ENCODE peak calls at places on chromosomes 1 and 21, in seven cellular contexts. W is GM12864, S is esophagus squamous epithelium, G is AG09319, O is AG04450, K is retinal pigment epithelial cell, V is cardiac fibroblast. C is an unnamed sample.

GRCh38 chr1:115797491-115797890 is 29.0 kb upstream of the CASQ2 start:
- DNase-seq in S (no peak), W (no peak), O (no peak), G (no peak), K (no peak), V (no peak), C (no peak)

GRCh38 chr1:115189814-115190541 is 100.7 kb upstream of the TSPAN2 start:
- DNase-seq in K (peak; percentile 87), S (no peak), V (peak; percentile 71), W (no peak), G (peak; percentile 90), O (peak; percentile 64), C (no peak)

GRCh38 chr1:198107041-198107440 is 49.8 kb upstream of the NEK7 start:
- DNase-seq in W (no peak), K (no peak), G (no peak), S (no peak), V (peak; percentile 26), O (no peak), C (no peak)

GRCh38 chr1:247576514-247576913 is 11.6 kb upstream of the OR2G2 start:
- DNase-seq in V (no peak), W (no peak), O (no peak), S (no peak), G (no peak), K (no peak), C (peak; percentile 15)

GRCh38 chr1:1344672-1345361 is 4.4 kb downstream of the DVL1 start:
- DNase-seq in K (no peak), W (no peak), V (no peak), O (no peak), S (no peak), G (no peak), C (no peak)

GRCh38 chr1:179353546-179353945 is 12.2 kb upstream of the AXDND1 start:
- DNase-seq in W (no peak), K (no peak), G (peak; percentile 79), S (no peak), V (peak; percentile 95), O (peak; percentile 56), C (no peak)

GRCh38 chr21:34737115-34737514 is 68.3 kb downstream of the CLIC6 start:
- DNase-seq in V (peak; percentile 29), O (no peak), W (no peak), S (no peak), G (no peak), K (no peak), C (no peak)

GRCh38 chr1:30191154-30191702 is 532.2 kb downstream of the MATN1 start:
- DNase-seq in S (no peak), O (no peak), V (peak; percentile 75), K (no peak), W (no peak), G (peak; percentile 44), C (no peak)

GRCh38 chr1:219564072-219564471 is 48.8 kb downstream of the ZC3H11B start:
- DNase-seq in W (no peak), G (no peak), O (no peak), S (no peak), V (no peak), K (no peak), C (no peak)

GRCh38 chr1:88612299-88612698 is 71.8 kb upstream of the PKN2 start:
- DNase-seq in S (no peak), O (no peak), V (no peak), K (no peak), G (no peak), W (no peak), C (no peak)

GRCh38 chr1:25685211-25685750 is 68.7 kb downstream of the MAN1C1 start:
- DNase-seq in V (no peak), S (no peak), W (no peak), K (no peak), G (no peak), O (no peak), C (no peak)

GRCh38 chr1:229129306-229130027 is 141.4 kb upstream of the RAB4A start:
- DNase-seq in V (no peak), W (no peak), K (no peak), G (no peak), S (no peak), O (no peak), C (no peak)

GRCh38 chr1:236128646-236129178 is 13.6 kb upstream of the GPR137B start:
- DNase-seq in G (no peak), W (no peak), O (no peak), S (no peak), K (no peak), V (peak; percentile 16), C (no peak)

GRCh38 chr1:160981584-160982411 is 27.2 kb upstream of the ITLN2 start:
- DNase-seq in K (no peak), G (no peak), W (no peak), V (no peak), S (no peak), O (no peak), C (no peak)

GRCh38 chr1:227086636-227087035 is 146.5 kb downstream of the COQ8A start:
- DNase-seq in O (no peak), W (no peak), G (no peak), K (no peak), V (no peak), S (no peak), C (no peak)

GRCh38 chr1:153456396-153456795 is 4.1 kb downstream of the S100A7 start:
- DNase-seq in K (no peak), S (no peak), V (no peak), G (no peak), O (no peak), W (no peak), C (no peak)

GRCh38 chr1:50369830-50370229 is 53.4 kb downstream of the DMRTA2 start:
- DNase-seq in G (no peak), V (no peak), W (no peak), K (no peak), O (no peak), S (no peak), C (no peak)

GRCh38 chr1:118081387-118081786 is 103.6 kb downstream of the SPAG17 start:
- DNase-seq in S (no peak), W (peak; percentile 13), G (no peak), K (no peak), O (no peak), V (no peak), C (peak; percentile 20)

GRCh38 chr1:224884428-224884827 is 45.0 kb upstream of the DNAH14 start:
- DNase-seq in W (no peak), O (peak; percentile 41), V (peak; percentile 22), G (no peak), S (no peak), K (no peak), C (no peak)

DNA sequence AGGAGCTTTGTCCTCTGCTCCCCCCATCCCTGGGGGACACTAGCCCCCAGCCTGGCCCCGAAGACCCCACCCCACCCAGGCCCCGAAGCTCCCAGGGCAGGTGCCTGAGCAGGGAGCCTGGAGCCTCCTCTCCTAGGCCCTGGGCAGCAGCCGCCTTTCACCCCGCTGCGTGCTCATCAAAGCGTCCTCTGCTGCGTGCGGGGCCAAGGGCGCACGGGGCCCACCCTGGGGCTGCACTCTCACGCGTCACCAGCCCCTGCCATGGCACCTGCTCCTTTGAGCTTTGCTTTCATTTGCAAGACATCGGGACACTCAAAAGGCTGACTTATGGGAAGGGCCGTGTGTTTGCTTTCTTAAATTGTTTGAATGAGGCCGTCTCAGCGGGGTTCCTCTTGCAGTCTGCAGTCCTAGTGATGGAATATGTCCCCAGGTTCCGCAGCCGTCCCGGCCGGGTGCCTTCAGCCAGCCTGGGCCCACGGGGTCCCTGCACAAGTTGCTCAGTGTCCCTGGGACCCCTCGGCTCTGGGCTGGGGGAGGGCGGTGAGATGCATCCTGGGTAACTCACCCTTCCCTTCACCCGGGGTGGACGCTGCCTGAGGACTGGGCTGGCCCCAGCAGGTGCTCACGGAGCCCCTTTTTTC is 53.3 kb downstream of the SLC19A1 start:
- DNase-seq in G (no peak), O (no peak), S (no peak), K (no peak), V (no peak), W (no peak), C (no peak)
- TF ChIP-seq CTCF in G (no peak), O (no peak), S (no peak), K (no peak), V (no peak), W (no peak), C (no peak)

DNA sequence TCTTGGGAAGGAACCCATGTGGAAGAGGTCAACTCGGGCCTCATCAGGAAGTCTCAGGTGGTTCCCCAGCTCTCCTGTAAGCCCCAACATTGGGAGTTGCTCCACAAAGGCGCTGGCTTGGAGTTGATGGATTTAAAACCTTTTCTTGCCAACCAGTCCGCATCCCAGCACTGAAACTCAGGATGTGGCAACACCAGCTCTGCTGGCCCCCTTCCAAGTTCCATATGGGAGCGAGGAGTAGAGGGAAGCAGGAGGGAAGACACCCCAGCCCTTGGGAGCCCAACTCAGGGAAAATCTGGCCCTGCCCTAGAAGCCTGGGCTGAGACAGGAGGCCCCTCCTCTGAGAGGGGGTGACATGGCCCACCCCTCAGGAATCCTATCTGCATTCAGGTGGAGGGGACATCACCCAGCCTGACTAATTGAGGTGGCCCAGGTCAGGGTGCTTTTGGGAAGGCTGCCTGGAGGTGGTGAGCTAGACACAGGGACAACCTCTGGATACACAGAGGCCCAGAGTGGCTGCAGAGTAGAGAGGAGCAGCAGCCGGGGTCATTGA is 33.1 kb upstream of the DMBX1 start:
- DNase-seq in W (no peak), S (no peak), O (no peak), K (no peak), V (peak; percentile 43), G (no peak), C (no peak)
- TF ChIP-seq CTCF in W (no peak), S (no peak), O (no peak), K (no peak), V (no peak), G (no peak), C (no peak)

GRCh38 chr1:205545991-205546390 is 41.5 kb downstream of the CDK18 start:
- DNase-seq in V (no peak), W (no peak), S (no peak), O (no peak), G (no peak), K (no peak), C (no peak)

GRCh38 chr1:205543351-205544305 is 39.2 kb downstream of the CDK18 start:
- DNase-seq in G (peak; percentile 44), W (no peak), O (peak; percentile 26), K (peak; percentile 86), V (peak; percentile 95), S (no peak), C (no peak)

GRCh38 chr1:205541161-205541886 is 36.9 kb downstream of the CDK18 start:
- DNase-seq in O (no peak), K (no peak), V (no peak), G (no peak), W (no peak), S (no peak), C (no peak)

GRCh38 chr1:205545001-205545919 is 40.8 kb downstream of the CDK18 start:
- DNase-seq in V (no peak), O (no peak), K (no peak), G (no peak), S (no peak), W (no peak), C (no peak)

GRCh38 chr1:205542367-205542766 is 37.9 kb downstream of the CDK18 start:
- DNase-seq in O (no peak), V (no peak), G (no peak), W (no peak), K (no peak), S (no peak), C (no peak)
- TF ChIP-seq CTCF in O (no peak), V (no peak), G (no peak), W (no peak), K (no peak), S (no peak), C (no peak)

DNA sequence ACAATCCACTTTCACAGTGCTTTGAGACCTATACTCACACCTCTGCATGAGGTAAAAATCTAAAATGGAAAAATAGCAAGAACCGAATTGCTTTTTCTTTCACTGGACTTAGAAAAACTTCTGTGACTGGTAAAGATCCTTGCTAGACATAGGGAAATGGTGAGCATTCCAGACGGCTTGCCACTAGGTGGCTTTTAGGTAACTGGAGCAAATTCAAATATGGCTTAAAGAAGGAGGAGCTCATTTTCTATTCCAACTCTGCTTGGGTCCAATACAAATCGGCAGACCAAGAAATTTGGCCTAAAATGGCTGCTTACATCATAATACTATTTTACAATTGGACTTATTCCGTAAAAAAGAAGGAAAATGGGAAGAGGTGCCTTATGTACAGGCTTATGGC is 977.9 kb downstream of the ADGRL2 start:
- DNase-seq in O (no peak), G (no peak), V (peak; percentile 2), K (no peak), W (no peak), S (no peak), C (no peak)
- TF ChIP-seq CTCF in O (no peak), G (no peak), V (peak; percentile 31), K (peak; percentile 57), W (peak; percentile 17), S (no peak), C (no peak)

C was measured in GM10248.